ENCODE peak calls at places on chromosomes 3 and 15, in seven cellular contexts. D, M, C, Q, B, I and Y are unnamed samples.

GRCh38 chr3:159837725-159838124 is 150.9 kb upstream of the IL12A start:
- DNase-seq in D (no peak), M (no peak), C (no peak), Q (no peak), B (no peak), I (no peak), Y (no peak)

GRCh38 chr3:59685432-59685831 is 635.6 kb upstream of the CFAP20DC start:
- DNase-seq in D (no peak), M (no peak), C (no peak), Q (no peak), B (no peak), I (no peak), Y (no peak)

GRCh38 chr3:151197981-151198767 is 4.8 kb downstream of the GPR171 start:
- DNase-seq in D (no peak), M (no peak), C (peak; percentile 99), Q (no peak), B (no peak), I (no peak), Y (no peak)

GRCh38 chr3:186413615-186414415 is 51.8 kb upstream of the DGKG start:
- DNase-seq in D (no peak), M (no peak), C (no peak), Q (peak; percentile 30), B (peak; percentile 75), I (peak; percentile 29), Y (peak; percentile 17)

GRCh38 chr3:163362154-163362553 is 1716.1 kb downstream of the SI start:
- DNase-seq in D (no peak), M (no peak), C (no peak), Q (peak; percentile 33), B (no peak), I (no peak), Y (no peak)

GRCh38 chr3:51706788-51707731 is at the start of gene GRM2:
- DNase-seq in D (no peak), M (no peak), C (peak; percentile 73), Q (peak; percentile 97), B (peak; percentile 98), I (no peak), Y (no peak)

GRCh38 chr15:84883433-84883832 is 1.0 kb upstream of the SLC28A1 start:
- DNase-seq in D (no peak), M (no peak), C (peak; percentile 64), Q (no peak), B (no peak), I (no peak), Y (no peak)

GRCh38 chr3:3286014-3286413 is 106.5 kb upstream of the CRBN start:
- DNase-seq in D (no peak), M (no peak), C (no peak), Q (peak; percentile 3), B (no peak), I (no peak), Y (no peak)

GRCh38 chr15:69842851-69843250 is 254.9 kb downstream of the TLE3 start:
- DNase-seq in D (no peak), M (no peak), C (no peak), Q (no peak), B (no peak), I (no peak), Y (no peak)

GRCh38 chr3:133973249-133973980 is 56.3 kb downstream of the SLCO2A1 start:
- DNase-seq in D (no peak), M (no peak), C (no peak), Q (no peak), B (no peak), I (no peak), Y (no peak)

GRCh38 chr3:187737401-187738088 is 7.7 kb downstream of the BCL6 start:
- DNase-seq in D (no peak), M (no peak), C (no peak), Q (peak; percentile 41), B (peak; percentile 65), I (peak; percentile 23), Y (no peak)

GRCh38 chr3:179069762-179070390 is 1.7 kb downstream of the ZMAT3 start:
- DNase-seq in D (no peak), M (no peak), C (no peak), Q (peak; percentile 22), B (no peak), I (no peak), Y (no peak)

GRCh38 chr15:38129531-38130199 is 123.0 kb upstream of the SPRED1 start:
- DNase-seq in D (no peak), M (no peak), C (no peak), Q (peak; percentile 9), B (no peak), I (peak; percentile 58), Y (peak; percentile 39)

GRCh38 chr3:71214797-71215196 is 368.7 kb downstream of the FOXP1 start:
- DNase-seq in D (no peak), M (no peak), C (no peak), Q (no peak), B (no peak), I (no peak), Y (no peak)

GRCh38 chr3:166731701-166732100 is 648.4 kb downstream of the ZBBX start:
- DNase-seq in D (no peak), M (no peak), C (no peak), Q (no peak), B (no peak), I (no peak), Y (no peak)

GRCh38 chr3:127822166-127822835 is at the start of gene MGLL:
- DNase-seq in D (no peak), M (no peak), C (no peak), Q (peak; percentile 78), B (peak; percentile 53), I (no peak), Y (no peak)

GRCh38 chr15:39874890-39875549 is 45.0 kb downstream of the GPR176 start:
- DNase-seq in D (peak; percentile 36), M (peak; percentile 24), C (peak; percentile 17), Q (peak; percentile 40), B (peak; percentile 47), I (no peak), Y (no peak)

GRCh38 chr3:72015463-72015862 is 230.5 kb upstream of the PROK2 start:
- DNase-seq in D (no peak), M (no peak), C (no peak), Q (no peak), B (no peak), I (no peak), Y (peak; percentile 17)

DNA sequence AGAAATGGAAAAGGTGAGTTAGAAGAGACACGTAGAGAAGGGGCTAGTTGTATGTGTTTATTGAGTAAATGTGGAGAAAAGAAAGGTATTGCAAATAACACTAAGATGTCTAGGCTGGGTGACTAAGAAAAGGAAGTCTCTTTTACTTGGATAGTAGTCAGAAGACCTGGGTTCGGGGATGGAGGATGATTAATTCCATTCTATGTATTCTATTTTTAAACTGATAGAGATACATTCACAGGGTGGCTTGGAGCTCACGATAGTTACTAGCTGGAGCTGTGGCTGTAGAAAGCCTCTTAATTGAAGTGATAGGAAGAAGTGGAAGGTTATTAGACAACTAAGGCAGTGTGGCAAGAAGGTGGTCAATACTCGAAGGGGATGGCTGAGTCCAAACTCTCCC is 65.9 kb upstream of the TNIK start:
- DNase-seq in D (no peak), M (no peak), C (no peak), Q (no peak), B (no peak), I (no peak), Y (no peak)
- TF ChIP-seq REST in D (no peak), M (no peak), C (no peak), Q (no peak), B (no peak), I (no peak), Y (no peak)

DNA sequence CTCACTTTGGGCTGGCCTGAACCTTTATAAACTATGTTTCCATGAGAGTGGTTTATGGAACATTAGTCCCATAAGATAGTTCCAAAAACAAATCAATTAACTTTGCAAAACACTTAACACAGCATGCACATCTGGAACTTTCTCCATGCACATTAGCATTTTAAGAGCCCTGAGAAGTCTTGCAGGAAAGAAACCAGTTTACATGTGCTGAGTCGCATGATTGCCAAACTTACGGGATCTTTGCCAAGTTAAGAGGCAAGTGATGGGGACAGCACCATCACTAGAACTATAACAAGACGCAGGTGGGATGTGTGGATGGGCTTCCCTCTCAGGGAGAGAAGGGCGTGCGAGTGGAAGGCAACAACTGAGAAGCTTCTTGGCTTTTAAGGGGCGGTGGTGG is 20.7 kb downstream of the ADAMTS9 start:
- DNase-seq in D (no peak), M (no peak), C (no peak), Q (no peak), B (no peak), I (no peak), Y (no peak)
- TF ChIP-seq REST in D (no peak), M (no peak), C (no peak), Q (no peak), B (no peak), I (no peak), Y (no peak)

GRCh38 chr15:43484455-43484854 is 8.5 kb downstream of the TP53BP1 start:
- DNase-seq in D (no peak), M (no peak), C (no peak), Q (no peak), B (no peak), I (no peak), Y (no peak)

GRCh38 chr15:43492673-43493601 is at the start of gene TP53BP1:
- DNase-seq in D (peak; percentile 83), M (peak; percentile 85), C (peak; percentile 89), Q (peak; percentile 92), B (peak; percentile 99), I (peak; percentile 82), Y (peak; percentile 75)

GRCh38 chr15:43492266-43492665 is 690 bp downstream of the TP53BP1 start:
- DNase-seq in D (no peak), M (no peak), C (no peak), Q (no peak), B (peak; percentile 66), I (no peak), Y (no peak)

GRCh38 chr15:43487271-43487895 is 5.6 kb downstream of the TP53BP1 start:
- DNase-seq in D (no peak), M (no peak), C (no peak), Q (no peak), B (no peak), I (no peak), Y (no peak)

GRCh38 chr15:43488790-43489585 is 4.0 kb downstream of the TP53BP1 start:
- DNase-seq in D (no peak), M (no peak), C (no peak), Q (no peak), B (no peak), I (no peak), Y (no peak)
- TF ChIP-seq REST in D (peak; percentile 46), M (no peak), C (no peak), Q (peak; percentile 45), B (no peak), I (peak; percentile 59), Y (no peak)

GRCh38 chr3:87037652-87038051 is 46.7 kb upstream of the VGLL3 start:
- DNase-seq in D (no peak), M (no peak), C (no peak), Q (no peak), B (no peak), I (no peak), Y (no peak)

GRCh38 chr3:87035339-87035738 is 44.4 kb upstream of the VGLL3 start:
- DNase-seq in D (no peak), M (no peak), C (no peak), Q (no peak), B (no peak), I (no peak), Y (no peak)

GRCh38 chr3:87036671-87037070 is 45.7 kb upstream of the VGLL3 start:
- DNase-seq in D (no peak), M (no peak), C (no peak), Q (no peak), B (no peak), I (no peak), Y (no peak)

DNA sequence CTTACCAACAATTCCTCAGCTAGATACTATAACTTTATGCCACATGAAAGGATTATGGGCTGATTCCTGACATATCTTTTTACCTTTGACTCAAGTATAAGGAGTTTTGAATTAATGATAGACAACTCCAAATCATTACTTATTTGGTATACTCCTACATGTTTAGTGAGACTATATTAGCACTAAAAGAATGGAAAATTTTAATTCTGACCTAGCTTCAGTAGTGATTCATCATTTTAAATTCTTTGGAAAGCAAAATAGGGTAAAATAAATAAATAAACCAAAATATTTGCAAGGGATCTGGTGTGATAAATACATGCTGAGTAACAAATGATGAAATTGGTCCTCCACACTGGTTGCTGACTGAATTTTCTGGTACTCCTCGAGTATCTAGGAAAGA is 42.3 kb upstream of the VGLL3 start:
- DNase-seq in D (no peak), M (no peak), C (no peak), Q (no peak), B (no peak), I (no peak), Y (no peak)
- TF ChIP-seq REST in D (no peak), M (no peak), C (no peak), Q (no peak), B (no peak), I (no peak), Y (no peak)